ENCODE peak calls at places on chromosomes 16 and 17, in five cellular contexts. Q, G, R, A and N are unnamed samples.
A peak's percentile ranks its signal among the peaks of the same experiment; 100 is the strongest.

GRCh38 chr16:56226187-56226586 is 34.9 kb downstream of the GNAO1 start:
- DNase-seq in R (no peak), G (no peak), A (no peak), Q (no peak), N (no peak)

GRCh38 chr17:44084131-44084538 is 13.6 kb downstream of the G6PC3 start:
- DNase-seq in Q (no peak), A (no peak), G (peak; percentile 19), R (no peak), N (no peak)

GRCh38 chr17:142102-142661 is 4.8 kb downstream of the SCGB1C2 start:
- DNase-seq in Q (no peak), G (peak; percentile 62), A (no peak), R (no peak), N (no peak)

GRCh38 chr16:168424-168823 is 2.6 kb downstream of the HBM start:
- DNase-seq in Q (no peak), R (no peak), G (no peak), A (no peak), N (no peak)

GRCh38 chr17:63983326-63983725 is 10.6 kb upstream of the SCN4A start:
- DNase-seq in A (no peak), G (no peak), Q (no peak), R (no peak), N (no peak)

GRCh38 chr17:46026815-46027125 is 27.7 kb downstream of the STH start:
- DNase-seq in Q (no peak), A (no peak), G (no peak), R (no peak), N (no peak)

GRCh38 chr16:1940273-1941161 is 2.5 kb downstream of the MSRB1 start:
- DNase-seq in G (no peak), R (no peak), Q (no peak), A (no peak), N (no peak)

GRCh38 chr16:10895053-10895946 is 18.3 kb downstream of the CIITA start:
- DNase-seq in Q (peak; percentile 2), G (peak; percentile 52), A (no peak), R (no peak), N (no peak)

GRCh38 chr17:57704448-57704847 is 40.7 kb downstream of the CCDC182 start:
- DNase-seq in Q (no peak), G (no peak), R (no peak), A (no peak), N (peak; percentile 20)

GRCh38 chr16:75251280-75252048 is at the start of gene BCAR1:
- DNase-seq in R (no peak), A (peak; percentile 71), G (peak; percentile 77), Q (peak; percentile 89), N (peak; percentile 92)

GRCh38 chr16:24971718-24972117 is 43.5 kb downstream of the ARHGAP17 start:
- DNase-seq in A (no peak), R (no peak), Q (no peak), G (no peak), N (no peak)

GRCh38 chr17:31434404-31435050 is 43.1 kb downstream of the RAB11FIP4 start:
- DNase-seq in R (no peak), A (no peak), Q (no peak), G (no peak), N (no peak)